ENCODE peak calls at places on chromosomes 3 and 15, in seven cellular contexts. One of them, this sample, is unnamed.
A peak's percentile ranks its signal among the peaks of the same experiment; 100 is the strongest.

GRCh38 chr15:65264877-65265430 is 21.7 kb downstream of the PARP16 start:
- DNase-seq in upper lobe of right lung: no peak
- DNase-seq in SK-N-MC: no peak
- DNase-seq in psoas muscle: no peak
- DNase-seq in IMR-90: peak; percentile 40
- DNase-seq in H7: no peak
- DNase-seq in adipocyte: no peak
- DNase-seq in this sample: no peak

GRCh38 chr3:102180291-102180931 is 254.4 kb upstream of the ZPLD1 start:
- DNase-seq in upper lobe of right lung: no peak
- DNase-seq in SK-N-MC: peak; percentile 77
- DNase-seq in psoas muscle: no peak
- DNase-seq in IMR-90: peak; percentile 95
- DNase-seq in H7: no peak
- DNase-seq in adipocyte: peak; percentile 91
- DNase-seq in this sample: peak; percentile 23

GRCh38 chr3:18580268-18580667 is 155.1 kb upstream of the SATB1 start:
- DNase-seq in upper lobe of right lung: no peak
- DNase-seq in SK-N-MC: no peak
- DNase-seq in psoas muscle: no peak
- DNase-seq in IMR-90: no peak
- DNase-seq in H7: no peak
- DNase-seq in adipocyte: peak; percentile 3
- DNase-seq in this sample: peak; percentile 5

GRCh38 chr3:185308126-185308754 is 54.4 kb upstream of the EHHADH start:
- DNase-seq in upper lobe of right lung: no peak
- DNase-seq in SK-N-MC: peak; percentile 72
- DNase-seq in psoas muscle: no peak
- DNase-seq in IMR-90: peak; percentile 55
- DNase-seq in H7: peak; percentile 55
- DNase-seq in adipocyte: peak; percentile 70
- DNase-seq in this sample: peak; percentile 74

GRCh38 chr3:119310052-119310451 is 15.9 kb downstream of the ARHGAP31 start:
- DNase-seq in upper lobe of right lung: no peak
- DNase-seq in SK-N-MC: no peak
- DNase-seq in psoas muscle: peak; percentile 40
- DNase-seq in IMR-90: peak; percentile 97
- DNase-seq in H7: peak; percentile 48
- DNase-seq in adipocyte: peak; percentile 86
- DNase-seq in this sample: peak; percentile 75

GRCh38 chr3:143429628-143430514 is 310.3 kb downstream of the CHST2 start:
- DNase-seq in upper lobe of right lung: no peak
- DNase-seq in SK-N-MC: no peak
- DNase-seq in psoas muscle: no peak
- DNase-seq in IMR-90: peak; percentile 27
- DNase-seq in H7: peak; percentile 13
- DNase-seq in adipocyte: no peak
- DNase-seq in this sample: no peak

GRCh38 chr3:69326821-69327433 is 59.0 kb downstream of the FRMD4B start:
- DNase-seq in upper lobe of right lung: no peak
- DNase-seq in SK-N-MC: no peak
- DNase-seq in psoas muscle: no peak
- DNase-seq in IMR-90: no peak
- DNase-seq in H7: no peak
- DNase-seq in adipocyte: peak; percentile 37
- DNase-seq in this sample: no peak

GRCh38 chr15:64466408-64467116 is 6.2 kb downstream of the ZNF609 start:
- DNase-seq in upper lobe of right lung: no peak
- DNase-seq in SK-N-MC: no peak
- DNase-seq in psoas muscle: no peak
- DNase-seq in IMR-90: no peak
- DNase-seq in H7: peak; percentile 22
- DNase-seq in adipocyte: no peak
- DNase-seq in this sample: no peak

GRCh38 chr3:67559029-67559605 is 95.3 kb downstream of the SUCLG2 start:
- DNase-seq in upper lobe of right lung: no peak
- DNase-seq in SK-N-MC: no peak
- DNase-seq in psoas muscle: no peak
- DNase-seq in IMR-90: no peak
- DNase-seq in H7: no peak
- DNase-seq in adipocyte: no peak
- DNase-seq in this sample: no peak

GRCh38 chr3:44931791-44932190 is 44.2 kb downstream of the ZDHHC3 start:
- DNase-seq in upper lobe of right lung: no peak
- DNase-seq in SK-N-MC: no peak
- DNase-seq in psoas muscle: no peak
- DNase-seq in IMR-90: no peak
- DNase-seq in H7: no peak
- DNase-seq in adipocyte: no peak
- DNase-seq in this sample: no peak

GRCh38 chr3:151379083-151379734 is 5.3 kb downstream of the P2RY12 start:
- DNase-seq in upper lobe of right lung: no peak
- DNase-seq in SK-N-MC: no peak
- DNase-seq in psoas muscle: peak; percentile 13
- DNase-seq in IMR-90: no peak
- DNase-seq in H7: no peak
- DNase-seq in adipocyte: peak; percentile 23
- DNase-seq in this sample: peak; percentile 2

GRCh38 chr3:168094877-168095610 is 680 bp downstream of the GOLIM4 start:
- DNase-seq in upper lobe of right lung: peak; percentile 86
- DNase-seq in SK-N-MC: no peak
- DNase-seq in psoas muscle: peak; percentile 66
- DNase-seq in IMR-90: peak; percentile 69
- DNase-seq in H7: peak; percentile 61
- DNase-seq in adipocyte: no peak
- DNase-seq in this sample: no peak

GRCh38 chr3:131110087-131110486 is 83.4 kb downstream of the NEK11 start:
- DNase-seq in upper lobe of right lung: no peak
- DNase-seq in SK-N-MC: peak; percentile 39
- DNase-seq in psoas muscle: no peak
- DNase-seq in IMR-90: peak; percentile 21
- DNase-seq in H7: no peak
- DNase-seq in adipocyte: peak; percentile 42
- DNase-seq in this sample: peak; percentile 20

GRCh38 chr3:48367201-48367600 is 4.8 kb upstream of the FBXW12 start:
- DNase-seq in upper lobe of right lung: no peak
- DNase-seq in SK-N-MC: no peak
- DNase-seq in psoas muscle: no peak
- DNase-seq in IMR-90: no peak
- DNase-seq in H7: peak; percentile 27
- DNase-seq in adipocyte: no peak
- DNase-seq in this sample: peak; percentile 83

GRCh38 chr3:156150434-156151066 is 30.2 kb downstream of the KCNAB1 start:
- DNase-seq in upper lobe of right lung: no peak
- DNase-seq in SK-N-MC: peak; percentile 67
- DNase-seq in psoas muscle: no peak
- DNase-seq in IMR-90: peak; percentile 64
- DNase-seq in H7: peak; percentile 32
- DNase-seq in adipocyte: peak; percentile 89
- DNase-seq in this sample: peak; percentile 62

GRCh38 chr3:23600178-23600577 is 205.6 kb upstream of the UBE2E1 start:
- DNase-seq in upper lobe of right lung: no peak
- DNase-seq in SK-N-MC: no peak
- DNase-seq in psoas muscle: no peak
- DNase-seq in IMR-90: peak; percentile 96
- DNase-seq in H7: no peak
- DNase-seq in adipocyte: peak; percentile 74
- DNase-seq in this sample: peak; percentile 89

GRCh38 chr15:81293728-81294500 is 30.0 kb downstream of the STARD5 start:
- DNase-seq in upper lobe of right lung: no peak
- DNase-seq in SK-N-MC: no peak
- DNase-seq in psoas muscle: no peak
- DNase-seq in IMR-90: no peak
- DNase-seq in H7: peak; percentile 57
- DNase-seq in adipocyte: no peak
- DNase-seq in this sample: no peak

GRCh38 chr3:126568776-126569342 is 10.1 kb upstream of the C3orf22 start:
- DNase-seq in upper lobe of right lung: no peak
- DNase-seq in SK-N-MC: no peak
- DNase-seq in psoas muscle: no peak
- DNase-seq in IMR-90: no peak
- DNase-seq in H7: peak; percentile 20
- DNase-seq in adipocyte: no peak
- DNase-seq in this sample: no peak

GRCh38 chr3:16048435-16049318 is 125.8 kb upstream of the GALNT15 start:
- DNase-seq in upper lobe of right lung: no peak
- DNase-seq in SK-N-MC: no peak
- DNase-seq in psoas muscle: no peak
- DNase-seq in IMR-90: peak; percentile 81
- DNase-seq in H7: peak; percentile 78
- DNase-seq in adipocyte: peak; percentile 90
- DNase-seq in this sample: peak; percentile 76

GRCh38 chr3:124887996-124888298 is 782 bp upstream of the ITGB5 start:
- DNase-seq in upper lobe of right lung: no peak
- DNase-seq in SK-N-MC: no peak
- DNase-seq in psoas muscle: no peak
- DNase-seq in IMR-90: no peak
- DNase-seq in H7: no peak
- DNase-seq in adipocyte: no peak
- DNase-seq in this sample: no peak

GRCh38 chr3:124885466-124886167 is 1.5 kb downstream of the ITGB5 start:
- DNase-seq in upper lobe of right lung: no peak
- DNase-seq in SK-N-MC: peak; percentile 44
- DNase-seq in psoas muscle: no peak
- DNase-seq in IMR-90: no peak
- DNase-seq in H7: peak; percentile 52
- DNase-seq in adipocyte: peak; percentile 50
- DNase-seq in this sample: peak; percentile 84

GRCh38 chr3:124887177-124887995 is at the start of gene ITGB5:
- DNase-seq in upper lobe of right lung: peak; percentile 92
- DNase-seq in SK-N-MC: no peak
- DNase-seq in psoas muscle: peak; percentile 87
- DNase-seq in IMR-90: peak; percentile 63
- DNase-seq in H7: peak; percentile 93
- DNase-seq in adipocyte: peak; percentile 93
- DNase-seq in this sample: peak; percentile 88

GRCh38 chr3:124888482-124889441 is 1.6 kb upstream of the ITGB5 start:
- DNase-seq in upper lobe of right lung: no peak
- DNase-seq in SK-N-MC: no peak
- DNase-seq in psoas muscle: no peak
- DNase-seq in IMR-90: no peak
- DNase-seq in H7: no peak
- DNase-seq in adipocyte: no peak
- DNase-seq in this sample: no peak

GRCh38 chr3:124886168-124887051 is 755 bp downstream of the ITGB5 start:
- DNase-seq in upper lobe of right lung: peak; percentile 81
- DNase-seq in SK-N-MC: no peak
- DNase-seq in psoas muscle: peak; percentile 51
- DNase-seq in IMR-90: peak; percentile 38
- DNase-seq in H7: peak; percentile 81
- DNase-seq in adipocyte: peak; percentile 71
- DNase-seq in this sample: peak; percentile 72
- H3K36me3 ChIP-seq in upper lobe of right lung: no peaks in the 10 kb centered on the region
- H3K36me3 ChIP-seq in SK-N-MC: peaks cover 8% of the 10 kb centered on the region
- H3K36me3 ChIP-seq in psoas muscle: no peaks in the 10 kb centered on the region
- H3K36me3 ChIP-seq in IMR-90: no peaks in the 10 kb centered on the region
- H3K36me3 ChIP-seq in H7: no peaks in the 10 kb centered on the region
- H3K36me3 ChIP-seq in adipocyte: peaks cover 9% of the 10 kb centered on the region
- H3K36me3 ChIP-seq in this sample: no peaks in the 10 kb centered on the region

DNA sequence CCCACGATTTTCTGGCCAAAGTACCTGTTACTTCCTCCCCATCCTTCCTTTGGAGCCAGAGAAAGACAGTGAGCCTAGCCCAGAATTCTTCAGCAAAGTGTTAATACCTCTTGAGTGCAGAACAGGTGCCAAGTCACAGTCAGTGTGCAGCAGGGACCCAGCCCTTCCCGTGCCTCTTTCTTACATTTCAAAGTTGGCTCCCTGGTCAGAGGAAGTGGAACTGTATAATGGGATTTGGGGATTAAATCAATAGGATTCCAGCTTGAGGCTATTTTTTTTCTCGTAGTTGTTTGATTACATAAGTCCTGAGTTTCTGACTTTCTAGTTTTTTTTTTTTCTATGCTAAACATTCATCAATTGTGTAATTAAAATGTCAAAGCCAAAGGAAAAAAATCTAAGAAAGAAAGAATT is 52.6 kb upstream of the ABHD10 start:
- DNase-seq in upper lobe of right lung: no peak
- DNase-seq in SK-N-MC: peak; percentile 6
- DNase-seq in psoas muscle: no peak
- DNase-seq in IMR-90: no peak
- DNase-seq in H7: peak; percentile 11
- DNase-seq in adipocyte: no peak
- DNase-seq in this sample: peak; percentile 71
- H3K36me3 ChIP-seq in upper lobe of right lung: peaks cover 15% of the 10 kb centered on the region
- H3K36me3 ChIP-seq in SK-N-MC: no peaks in the 10 kb centered on the region
- H3K36me3 ChIP-seq in psoas muscle: no peaks in the 10 kb centered on the region
- H3K36me3 ChIP-seq in IMR-90: peaks cover 14% of the 10 kb centered on the region
- H3K36me3 ChIP-seq in H7: no peaks in the 10 kb centered on the region
- H3K36me3 ChIP-seq in adipocyte: peaks cover 56% of the 10 kb centered on the region
- H3K36me3 ChIP-seq in this sample: peaks cover 62% of the 10 kb centered on the region

DNA sequence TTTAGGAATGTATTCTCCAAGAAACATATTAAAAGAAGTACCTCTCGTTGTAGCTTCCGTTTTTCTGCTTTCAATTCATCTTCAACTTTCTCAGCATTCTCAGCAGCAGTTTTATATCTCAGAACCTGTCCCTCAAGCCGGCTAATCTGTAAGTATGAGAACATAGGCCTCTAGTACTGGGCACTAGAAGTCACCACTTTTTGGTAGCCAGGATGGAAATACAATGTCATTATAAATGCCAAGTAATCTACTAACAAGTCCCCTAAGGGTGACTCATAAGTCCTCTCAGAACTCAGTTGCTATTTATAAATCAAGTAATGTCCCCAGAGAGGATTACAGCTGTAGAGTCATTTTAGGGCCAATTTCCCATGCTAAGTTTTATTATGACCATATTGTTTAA is 61.1 kb downstream of the MLH1 start:
- DNase-seq in upper lobe of right lung: no peak
- DNase-seq in SK-N-MC: no peak
- DNase-seq in psoas muscle: no peak
- DNase-seq in IMR-90: peak; percentile 46
- DNase-seq in H7: no peak
- DNase-seq in adipocyte: peak; percentile 82
- DNase-seq in this sample: peak; percentile 43
- H3K36me3 ChIP-seq in upper lobe of right lung: peaks cover 92% of the 10 kb centered on the region
- H3K36me3 ChIP-seq in SK-N-MC: peaks cover 15% of the 10 kb centered on the region
- H3K36me3 ChIP-seq in psoas muscle: peaks cover 86% of the 10 kb centered on the region
- H3K36me3 ChIP-seq in IMR-90: peaks cover 40% of the 10 kb centered on the region
- H3K36me3 ChIP-seq in H7: peaks cover 20% of the 10 kb centered on the region
- H3K36me3 ChIP-seq in adipocyte: peaks cover 63% of the 10 kb centered on the region
- H3K36me3 ChIP-seq in this sample: peaks cover 41% of the 10 kb centered on the region

GRCh38 chr15:90623854-90624253 is 93.3 kb upstream of the BLM start:
- DNase-seq in upper lobe of right lung: no peak
- DNase-seq in SK-N-MC: no peak
- DNase-seq in psoas muscle: no peak
- DNase-seq in IMR-90: no peak
- DNase-seq in H7: no peak
- DNase-seq in adipocyte: no peak
- DNase-seq in this sample: no peak

GRCh38 chr15:90624278-90624930 is 92.7 kb upstream of the BLM start:
- DNase-seq in upper lobe of right lung: no peak
- DNase-seq in SK-N-MC: no peak
- DNase-seq in psoas muscle: no peak
- DNase-seq in IMR-90: no peak
- DNase-seq in H7: no peak
- DNase-seq in adipocyte: no peak
- DNase-seq in this sample: no peak

GRCh38 chr15:90629217-90629616 is 87.9 kb upstream of the BLM start:
- DNase-seq in upper lobe of right lung: peak; percentile 16
- DNase-seq in SK-N-MC: no peak
- DNase-seq in psoas muscle: no peak
- DNase-seq in IMR-90: no peak
- DNase-seq in H7: no peak
- DNase-seq in adipocyte: no peak
- DNase-seq in this sample: no peak

GRCh38 chr15:90620379-90621134 is 90.8 kb downstream of the CRTC3 start:
- DNase-seq in upper lobe of right lung: no peak
- DNase-seq in SK-N-MC: no peak
- DNase-seq in psoas muscle: no peak
- DNase-seq in IMR-90: no peak
- DNase-seq in H7: no peak
- DNase-seq in adipocyte: no peak
- DNase-seq in this sample: no peak

GRCh38 chr15:90625037-90625436 is 92.1 kb upstream of the BLM start:
- DNase-seq in upper lobe of right lung: no peak
- DNase-seq in SK-N-MC: no peak
- DNase-seq in psoas muscle: no peak
- DNase-seq in IMR-90: no peak
- DNase-seq in H7: no peak
- DNase-seq in adipocyte: no peak
- DNase-seq in this sample: no peak
- H3K36me3 ChIP-seq in upper lobe of right lung: peaks cover 87% of the 10 kb centered on the region
- H3K36me3 ChIP-seq in SK-N-MC: peaks cover 30% of the 10 kb centered on the region
- H3K36me3 ChIP-seq in psoas muscle: peaks cover 64% of the 10 kb centered on the region
- H3K36me3 ChIP-seq in IMR-90: peaks cover 65% of the 10 kb centered on the region
- H3K36me3 ChIP-seq in H7: no peaks in the 10 kb centered on the region
- H3K36me3 ChIP-seq in adipocyte: peaks cover 72% of the 10 kb centered on the region
- H3K36me3 ChIP-seq in this sample: peaks cover 12% of the 10 kb centered on the region